ENCODE peak calls at places on chromosomes 2 and 18, in six cellular contexts. X is foreskin fibroblast, C is dorsolateral prefrontal cortex, E is AG04449, N is kidney, Z is sigmoid colon. Q is an unnamed sample.

GRCh38 chr2:97730245-97730644 is 16.9 kb downstream of the ZAP70 start:
- DNase-seq in Z (no peak), C (no peak), X (peak; percentile 41), N (peak; percentile 10), E (no peak), Q (no peak)

GRCh38 chr18:48979944-48980890 is 29.5 kb upstream of the SMAD7 start:
- DNase-seq in E (no peak), C (no peak), Z (no peak), X (no peak), N (no peak), Q (no peak)

GRCh38 chr18:80010551-80010906 is 22.2 kb upstream of the TXNL4A start:
- DNase-seq in Z (peak; percentile 87), E (no peak), X (no peak), N (no peak), C (no peak), Q (no peak)

GRCh38 chr2:67997528-67998267 is 65.1 kb downstream of the C1D start:
- DNase-seq in N (no peak), C (no peak), X (peak; percentile 91), Z (no peak), E (no peak), Q (no peak)

GRCh38 chr2:138948070-138948539 is 167.9 kb upstream of the NXPH2 start:
- DNase-seq in C (peak; percentile 42), Z (no peak), E (peak; percentile 83), N (no peak), X (peak; percentile 65), Q (no peak)

GRCh38 chr2:113724010-113724409 is 32.4 kb downstream of the SLC35F5 start:
- DNase-seq in X (no peak), Z (no peak), E (no peak), N (no peak), C (no peak), Q (no peak)

GRCh38 chr2:61660511-61661388 is 122.6 kb upstream of the XPO1 start:
- DNase-seq in Z (no peak), E (no peak), X (no peak), N (no peak), C (peak; percentile 42), Q (no peak)

GRCh38 chr2:126856403-126856802 is 42.3 kb upstream of the TEX51 start:
- DNase-seq in X (no peak), C (no peak), Z (no peak), N (no peak), E (no peak), Q (no peak)

GRCh38 chr2:185208261-185208660 is 530.3 kb upstream of the FSIP2 start:
- DNase-seq in N (no peak), C (peak; percentile 12), Z (no peak), E (no peak), X (no peak), Q (no peak)

GRCh38 chr2:165018207-165018606 is 62.9 kb upstream of the SLC38A11 start:
- DNase-seq in X (no peak), E (no peak), N (no peak), Z (no peak), C (peak; percentile 57), Q (no peak)

GRCh38 chr2:226057365-226057764 is 657.9 kb downstream of the NYAP2 start:
- DNase-seq in E (no peak), Z (no peak), N (no peak), X (no peak), C (no peak), Q (no peak)

GRCh38 chr18:56873441-56874140 is 222.4 kb downstream of the WDR7 start:
- DNase-seq in E (no peak), N (no peak), C (peak; percentile 68), X (no peak), Z (no peak), Q (no peak)

DNA sequence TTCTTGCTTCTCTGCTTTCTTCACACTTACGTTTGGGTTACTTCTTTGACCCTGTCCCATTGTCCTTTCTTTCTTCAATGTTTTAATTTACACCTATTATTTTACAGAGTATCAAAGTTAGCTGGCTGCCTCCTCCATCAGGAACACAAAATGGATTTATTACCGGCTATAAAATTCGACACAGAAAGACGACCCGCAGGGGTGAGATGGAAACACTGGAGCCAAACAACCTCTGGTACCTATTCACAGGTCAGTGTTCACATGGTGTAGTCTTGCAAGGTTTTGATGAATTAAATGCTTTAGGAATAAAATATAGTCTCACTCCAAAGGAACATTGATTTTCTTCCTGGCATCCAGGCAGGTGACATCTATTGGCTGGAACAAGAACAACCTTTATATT is 919.0 kb downstream of the MBD2 start:
- DNase-seq in X (no peak), N (no peak), E (no peak), C (no peak), Z (no peak), Q (no peak)
- H3K4me3 ChIP-seq in X (no peak overlapping the region), N (no peak overlapping the region), E (no peak overlapping the region), C (no peak overlapping the region), Z (no peak overlapping the region), Q (no peak overlapping the region)

GRCh38 chr18:55310044-55310676 is 277.8 kb downstream of the TCF4 start:
- DNase-seq in N (no peak), E (no peak), X (no peak), Z (no peak), C (no peak), Q (no peak)
- TF ChIP-seq CTCF in N (no peak), E (no peak), X (no peak), Z (no peak), C (no peak), Q (no peak)

GRCh38 chr2:151947524-151948165 is 119.4 kb upstream of the ARL5A start:
- DNase-seq in N (no peak), X (no peak), Z (no peak), C (peak; percentile 76), E (no peak), Q (no peak)
- H3K4me3 ChIP-seq in N (peak overlapping the region; percentile 20), X (no peak overlapping the region), Z (no peak overlapping the region), C (peak overlapping the region; percentile 43), E (no peak overlapping the region), Q (no peak overlapping the region)

GRCh38 chr2:78351208-78351607 is 674.3 kb upstream of the REG3G start:
- DNase-seq in X (no peak), E (no peak), Z (no peak), C (no peak), N (no peak), Q (no peak)
- TF ChIP-seq CTCF in X (no peak), E (no peak), Z (no peak), C (peak; percentile 23), N (no peak), Q (no peak)

DNA sequence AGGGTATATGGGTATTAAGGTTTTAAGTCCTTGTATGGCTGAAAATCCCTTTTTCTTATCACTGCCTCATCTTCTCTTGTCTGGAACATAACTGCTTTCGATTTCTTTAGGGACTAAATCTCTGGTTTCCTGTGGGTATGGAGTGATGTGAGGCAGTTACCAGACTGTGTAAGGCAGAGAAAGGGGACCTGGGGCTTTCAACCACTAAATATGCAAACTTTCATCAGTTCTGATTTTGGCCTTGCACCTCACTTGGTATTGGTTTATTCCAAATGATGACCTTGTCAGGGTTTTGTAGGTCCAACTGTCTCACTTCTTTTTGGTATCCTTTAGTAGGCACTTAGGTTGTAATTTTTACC is 9.3 kb downstream of the MAP4K4 start:
- DNase-seq in Z (no peak), E (no peak), N (no peak), C (no peak), X (no peak), Q (peak; percentile 39)
- H3K4me3 ChIP-seq in Z (no peak overlapping the region), E (no peak overlapping the region), N (no peak overlapping the region), C (no peak overlapping the region), X (no peak overlapping the region), Q (peak overlapping the region; percentile 2)

GRCh38 chr2:231482806-231483391 is 18.6 kb upstream of the NCL start:
- DNase-seq in X (peak; percentile 37), N (peak; percentile 92), C (peak; percentile 58), E (no peak), Z (peak; percentile 85), Q (peak; percentile 47)
- TF ChIP-seq CTCF in X (peak; percentile 95), N (peak; percentile 74), C (peak; percentile 86), E (peak; percentile 95), Z (peak; percentile 78), Q (peak; percentile 75)

GRCh38 chr2:105796131-105796638 is 51.5 kb downstream of the NCK2 start:
- DNase-seq in X (no peak), C (no peak), N (no peak), E (no peak), Z (no peak), Q (peak; percentile 44)

GRCh38 chr2:105800036-105800755 is 55.5 kb downstream of the NCK2 start:
- DNase-seq in N (no peak), Z (no peak), C (no peak), E (no peak), X (peak; percentile 45), Q (no peak)

GRCh38 chr2:105796791-105797190 is 52.1 kb downstream of the NCK2 start:
- DNase-seq in E (no peak), X (no peak), N (no peak), C (no peak), Z (no peak), Q (no peak)

GRCh38 chr2:105797298-105797819 is 52.6 kb downstream of the NCK2 start:
- DNase-seq in C (no peak), Z (no peak), N (no peak), X (no peak), E (no peak), Q (no peak)

DNA sequence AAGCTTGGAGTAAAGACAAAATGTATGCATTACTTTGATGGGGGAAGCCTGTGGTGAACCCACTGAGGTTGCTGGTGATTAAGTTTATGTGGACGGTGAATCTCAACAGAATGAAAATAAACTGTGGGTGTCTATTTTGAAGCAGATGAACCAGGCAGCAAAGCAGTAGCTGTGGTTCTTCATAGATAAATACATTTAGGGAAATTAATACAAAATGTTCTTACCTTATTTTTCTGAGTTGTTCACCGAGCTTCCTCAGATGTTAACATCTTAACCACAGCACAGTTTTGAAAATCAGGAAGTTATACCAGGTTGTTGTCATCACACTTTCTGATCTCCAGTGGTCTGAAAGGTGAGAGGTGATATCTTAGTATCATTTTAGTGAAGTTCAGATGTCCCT is 53.9 kb downstream of the NCK2 start:
- DNase-seq in Z (no peak), E (no peak), X (no peak), C (no peak), N (no peak), Q (no peak)
- H3K4me3 ChIP-seq in Z (no peak overlapping the region), E (no peak overlapping the region), X (no peak overlapping the region), C (no peak overlapping the region), N (no peak overlapping the region), Q (peak overlapping the region; percentile 31)

Q was measured in CD8-positive, alpha-beta T cell.